ENCODE peak calls at places on chromosomes 6 and 20, in nine cellular contexts. J, P, O, M, B, U, F, R and T are unnamed samples.

GRCh38 chr6:109393882-109394281 is 11.6 kb upstream of the CD164 start:
- DNase-seq in J (no peak), R (no peak), F (no peak), P (peak), U (no peak), O (no peak), M (no peak), B (no peak), T (no peak)

GRCh38 chr6:37492236-37493046 is 7.3 kb downstream of the CCDC167 start:
- DNase-seq in R (no peak), M (no peak), B (no peak), U (no peak), O (no peak), J (no peak), F (no peak), P (no peak), T (no peak)

GRCh38 chr6:158457616-158458278 is 102.1 kb upstream of the TMEM181 start:
- DNase-seq in F (no peak), U (no peak), P (peak), R (no peak), O (no peak), M (no peak), J (no peak), B (no peak), T (no peak)

GRCh38 chr20:62025394-62025793 is 40.3 kb downstream of the TAF4 start:
- DNase-seq in F (no peak), U (no peak), R (no peak), J (no peak), P (no peak), O (no peak), M (no peak), B (no peak), T (no peak)

GRCh38 chr6:21295846-21296245 is 297.7 kb upstream of the SOX4 start:
- DNase-seq in F (no peak), B (no peak), U (no peak), J (no peak), M (no peak), P (no peak), R (no peak), O (no peak), T (no peak)

GRCh38 chr20:22093122-22093521 is 387.7 kb downstream of the PAX1 start:
- DNase-seq in R (no peak), P (no peak), F (no peak), B (no peak), U (no peak), O (no peak), M (no peak), J (no peak), T (no peak)

GRCh38 chr6:31734703-31735500 is 1.4 kb downstream of the CLIC1 start:
- DNase-seq in P (peak), O (peak), M (peak), F (peak), R (peak), J (peak), B (peak), U (peak), T (no peak)

GRCh38 chr6:25413506-25413905 is 134.3 kb downstream of the CARMIL1 start:
- DNase-seq in M (no peak), P (no peak), B (no peak), J (peak), O (no peak), R (no peak), U (peak), F (no peak), T (no peak)

GRCh38 chr6:84082693-84083265 is 49.2 kb downstream of the MRAP2 start:
- DNase-seq in F (no peak), R (no peak), P (peak), O (no peak), M (no peak), J (peak), B (no peak), U (no peak), T (no peak)

GRCh38 chr6:85672050-85672449 is 29.4 kb upstream of the SYNCRIP start:
- DNase-seq in P (no peak), U (no peak), F (no peak), J (no peak), R (no peak), O (no peak), M (no peak), B (no peak), T (no peak)

GRCh38 chr6:116971959-116972358 is 94.9 kb downstream of the RFX6 start:
- DNase-seq in O (peak), R (peak), J (peak), M (no peak), F (no peak), U (peak), P (peak), B (peak), T (no peak)

GRCh38 chr6:26183581-26184408 is 96.6 kb downstream of the HFE start:
- DNase-seq in M (peak), B (peak), F (peak), J (peak), U (no peak), R (peak), P (peak), O (peak), T (no peak)

GRCh38 chr20:38320221-38320620 is 16.3 kb downstream of the BPI start:
- DNase-seq in U (no peak), P (no peak), M (no peak), F (no peak), J (no peak), R (no peak), O (no peak), B (no peak), T (no peak)

GRCh38 chr20:38324159-38324558 is 20.2 kb downstream of the BPI start:
- DNase-seq in O (no peak), M (no peak), F (no peak), J (no peak), U (no peak), R (no peak), B (no peak), P (no peak), T (no peak)

GRCh38 chr20:38325167-38325566 is 21.1 kb upstream of the LBP start:
- DNase-seq in O (no peak), R (no peak), M (no peak), U (no peak), F (no peak), B (no peak), J (no peak), P (no peak), T (no peak)

GRCh38 chr20:38325905-38326304 is 20.4 kb upstream of the LBP start:
- DNase-seq in U (no peak), J (no peak), O (no peak), F (no peak), R (no peak), P (no peak), M (no peak), B (no peak), T (no peak)

DNA sequence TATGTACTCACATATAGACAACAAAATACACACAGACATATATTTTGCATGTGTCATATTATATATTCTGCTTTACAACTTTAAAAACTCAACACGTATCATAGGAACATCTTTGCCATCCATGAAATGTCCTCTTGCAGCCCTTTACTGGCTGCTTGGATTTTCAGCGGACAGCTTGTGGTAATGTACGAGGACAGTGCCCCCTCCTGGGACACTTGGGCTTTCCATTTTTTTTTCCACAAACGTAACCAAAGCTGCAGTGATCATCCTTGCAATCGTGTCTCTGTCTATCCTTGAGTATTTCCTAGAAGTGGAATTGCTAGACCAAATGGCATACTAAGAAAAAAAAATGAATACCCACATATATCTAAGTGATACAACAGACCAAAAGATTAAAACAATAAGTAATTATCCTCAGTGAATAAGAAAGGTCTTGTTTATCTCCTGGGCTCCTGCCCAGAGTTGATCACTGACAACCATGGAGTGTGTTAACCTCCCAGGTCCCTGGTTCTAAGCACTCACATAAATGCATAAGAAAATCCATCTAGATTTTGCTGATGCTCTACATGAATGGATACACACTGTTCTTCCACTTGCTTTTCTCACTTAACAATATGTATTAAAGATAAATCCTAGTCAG is 18.1 kb downstream of the BPI start:
- DNase-seq in M (no peak), B (peak), P (peak), O (no peak), F (no peak), U (peak), R (peak), J (peak), T (no peak)
- TF ChIP-seq CTCF in M (no peak), B (peak), P (peak), O (no peak), F (no peak), U (peak), R (peak), J (peak), T (peak)

DNA sequence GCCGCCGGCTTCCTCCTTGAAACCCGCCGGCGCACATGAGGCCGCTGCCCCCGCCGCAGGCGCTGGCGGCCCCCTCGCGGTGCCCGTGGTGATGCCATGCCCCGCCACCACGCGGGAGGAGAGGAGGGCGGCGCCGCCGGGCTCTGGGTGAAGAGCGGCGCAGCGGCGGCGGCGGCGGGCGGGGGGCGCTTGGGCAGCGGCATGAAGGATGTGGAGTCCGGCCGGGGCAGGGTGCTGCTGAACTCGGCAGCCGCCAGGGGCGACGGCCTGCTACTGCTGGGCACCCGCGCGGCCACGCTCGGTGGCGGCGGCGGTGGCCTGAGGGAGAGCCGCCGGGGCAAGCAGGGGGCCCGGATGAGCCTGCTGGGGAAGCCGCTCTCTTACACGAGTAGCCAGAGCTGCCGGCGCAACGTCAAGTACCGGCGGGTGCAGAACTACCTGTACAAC is 253 bp downstream of the KCNQ5 start:
- DNase-seq in F (no peak), B (peak), R (peak), O (peak), J (peak), U (peak), P (peak), M (peak), T (peak)
- TF ChIP-seq CTCF in F (no peak), B (no peak), R (peak), O (peak), J (no peak), U (peak), P (peak), M (peak), T (peak)

GRCh38 chr6:3299221-3299620 is 40.5 kb downstream of the PSMG4 start:
- DNase-seq in O (no peak), U (no peak), M (no peak), R (no peak), J (no peak), P (no peak), B (no peak), F (no peak), T (no peak)

GRCh38 chr6:3296537-3297453 is 38.0 kb downstream of the PSMG4 start:
- DNase-seq in M (no peak), B (no peak), O (no peak), P (no peak), F (peak), R (peak), J (no peak), U (no peak), T (no peak)

GRCh38 chr6:3294921-3295871 is 36.4 kb downstream of the PSMG4 start:
- DNase-seq in O (no peak), U (no peak), J (no peak), P (no peak), R (peak), M (no peak), B (no peak), F (peak), T (no peak)

GRCh38 chr6:3296113-3296512 is 37.4 kb downstream of the PSMG4 start:
- DNase-seq in M (no peak), F (peak), U (no peak), P (no peak), J (no peak), R (peak), B (no peak), O (no peak), T (no peak)

GRCh38 chr6:3297909-3298308 is 39.2 kb downstream of the PSMG4 start:
- DNase-seq in U (no peak), M (no peak), O (no peak), B (no peak), J (no peak), R (peak), F (peak), P (no peak), T (no peak)
- TF ChIP-seq CTCF in U (no peak), M (no peak), O (no peak), B (no peak), J (no peak), R (no peak), F (no peak), P (no peak), T (no peak)

DNA sequence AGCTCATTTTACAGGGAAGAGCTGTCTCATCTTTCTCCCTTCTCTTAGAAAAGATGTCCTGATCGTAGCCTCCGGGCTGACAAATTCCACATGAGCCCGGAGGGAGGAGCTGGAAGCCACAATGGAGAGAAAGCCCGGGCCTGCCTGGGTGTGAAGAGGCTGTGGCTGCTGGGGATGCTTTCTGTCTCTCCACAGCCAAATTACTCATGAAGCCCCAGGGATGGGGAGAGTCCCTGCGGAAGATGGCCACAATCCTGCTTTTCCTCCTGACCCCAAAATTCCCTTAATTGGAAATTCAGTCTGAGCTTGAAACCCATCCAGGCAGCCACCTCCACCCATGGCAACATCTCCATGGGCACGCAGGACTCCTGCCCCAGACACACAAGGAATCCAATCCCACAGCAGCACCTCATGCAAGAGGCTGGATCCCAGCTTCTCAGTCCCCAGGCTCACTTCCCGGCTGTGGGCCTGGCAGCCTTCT is 32.4 kb downstream of the JPH2 start:
- DNase-seq in M (no peak), F (no peak), R (no peak), O (no peak), B (no peak), U (no peak), J (no peak), P (peak), T (no peak)
- TF ChIP-seq CTCF in M (no peak), F (no peak), R (no peak), O (no peak), B (no peak), U (no peak), J (no peak), P (peak), T (no peak)

GRCh38 chr6:142854589-142855488 is 90.1 kb downstream of the HIVEP2 start:
- DNase-seq in P (no peak), J (no peak), O (no peak), B (no peak), M (no peak), R (no peak), F (no peak), U (no peak), T (no peak)

GRCh38 chr6:142850653-142851434 is 94.1 kb downstream of the HIVEP2 start:
- DNase-seq in F (no peak), O (peak), R (no peak), J (no peak), P (no peak), M (no peak), U (no peak), B (no peak), T (no peak)

GRCh38 chr6:142855877-142856606 is 88.9 kb downstream of the HIVEP2 start:
- DNase-seq in M (no peak), J (no peak), P (no peak), U (no peak), R (no peak), F (no peak), B (no peak), O (no peak), T (no peak)

GRCh38 chr6:142851601-142852000 is 93.4 kb downstream of the HIVEP2 start:
- DNase-seq in B (no peak), F (no peak), P (no peak), U (no peak), M (no peak), R (no peak), O (no peak), J (no peak), T (no peak)

DNA sequence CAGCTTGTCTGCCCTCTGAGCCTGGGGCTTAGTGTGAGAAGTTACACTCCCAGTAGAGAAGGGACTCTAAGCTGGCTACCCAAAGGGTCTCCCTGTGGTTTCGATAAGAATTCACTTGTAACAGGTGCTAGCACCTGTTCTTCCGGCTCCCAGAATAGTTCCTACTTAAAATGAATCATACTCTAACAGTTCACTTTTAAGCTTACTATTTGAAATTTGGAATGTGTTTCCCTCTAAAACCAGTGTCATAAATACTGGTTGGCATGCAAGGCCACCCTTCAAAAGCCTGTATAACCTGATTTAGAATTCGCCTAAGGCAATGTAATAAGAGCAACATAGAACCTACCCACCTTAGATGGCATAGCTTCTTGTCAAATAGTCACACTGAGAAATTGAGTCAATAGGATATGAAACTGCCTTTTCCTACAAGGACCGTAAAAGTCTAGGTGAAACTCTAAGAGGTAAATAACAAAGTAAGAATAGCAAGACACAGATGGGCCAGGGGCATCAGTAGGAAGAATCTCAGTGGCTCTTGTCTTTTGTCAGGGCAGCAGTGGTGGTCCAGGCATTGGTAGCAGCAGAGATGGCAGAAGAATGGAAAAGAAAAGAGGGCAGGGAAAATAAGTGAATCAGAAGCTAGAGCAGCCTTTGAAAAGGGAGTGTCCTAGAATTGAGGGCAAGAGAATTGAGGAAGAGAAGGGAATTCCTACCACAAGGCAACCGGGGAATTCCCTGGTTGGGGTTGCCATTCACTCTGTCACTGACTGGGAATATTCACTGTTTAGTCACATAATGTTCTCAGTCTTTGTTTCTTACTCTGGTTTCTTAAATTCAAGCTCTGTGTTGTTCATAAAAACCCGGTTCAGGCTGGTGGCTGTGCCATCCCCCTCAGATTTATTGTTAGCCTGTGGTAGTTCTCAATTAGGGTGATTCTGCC is 91.5 kb downstream of the HIVEP2 start:
- DNase-seq in P (peak), R (no peak), U (no peak), O (no peak), J (no peak), M (no peak), B (no peak), F (no peak), T (no peak)
- TF ChIP-seq CTCF in P (peak), R (no peak), U (no peak), O (no peak), J (no peak), M (no peak), B (no peak), F (no peak), T (no peak)

GRCh38 chr20:46712056-46712636 is 2.7 kb downstream of the SLC2A10 start:
- DNase-seq in U (no peak), M (no peak), F (peak), O (no peak), J (no peak), P (no peak), B (no peak), R (no peak), T (no peak)

GRCh38 chr20:46717818-46718541 is 8.5 kb downstream of the SLC2A10 start:
- DNase-seq in P (no peak), R (no peak), M (no peak), B (no peak), F (no peak), J (no peak), O (no peak), U (no peak), T (no peak)

GRCh38 chr20:46720019-46720418 is 10.6 kb downstream of the SLC2A10 start:
- DNase-seq in J (no peak), U (no peak), M (no peak), R (no peak), O (no peak), P (no peak), B (no peak), F (no peak), T (no peak)

GRCh38 chr20:46713957-46714834 is 4.7 kb downstream of the SLC2A10 start:
- DNase-seq in U (no peak), M (no peak), J (no peak), O (no peak), F (no peak), R (no peak), P (no peak), B (no peak), T (no peak)

GRCh38 chr20:46715292-46715756 is 5.9 kb downstream of the SLC2A10 start:
- DNase-seq in P (no peak), R (no peak), U (no peak), J (peak), M (no peak), O (no peak), F (peak), B (peak), T (no peak)
- TF ChIP-seq CTCF in P (no peak), R (no peak), U (no peak), J (peak), M (no peak), O (no peak), F (no peak), B (peak), T (no peak)

GRCh38 chr20:64038579-64039292 is 2.8 kb downstream of the C20orf204 start:
- DNase-seq in M (peak), O (peak), P (peak), U (peak), J (peak), R (peak), B (peak), F (peak), T (peak)

GRCh38 chr20:64038252-64038578 is 2.2 kb downstream of the C20orf204 start:
- DNase-seq in M (no peak), O (no peak), R (no peak), F (no peak), B (no peak), P (no peak), J (no peak), U (no peak), T (no peak)

GRCh38 chr20:64036346-64037198 is 590 bp downstream of the C20orf204 start:
- DNase-seq in R (no peak), F (no peak), M (no peak), U (no peak), P (no peak), O (no peak), J (no peak), B (no peak), T (no peak)

GRCh38 chr20:64037199-64037497 is 1.2 kb downstream of the C20orf204 start:
- DNase-seq in J (no peak), F (no peak), O (no peak), U (no peak), B (no peak), R (no peak), P (no peak), M (no peak), T (no peak)

GRCh38 chr20:64037498-64038213 is 1.7 kb downstream of the C20orf204 start:
- DNase-seq in P (no peak), U (no peak), J (no peak), M (no peak), O (peak), B (no peak), F (no peak), R (no peak), T (no peak)
- TF ChIP-seq CTCF in P (no peak), U (no peak), J (no peak), M (no peak), O (peak), B (no peak), F (no peak), R (no peak), T (no peak)